ENCODE peak calls at places on chromosomes 16 and 17, in five cellular contexts. One of them, this sample, is unnamed.

GRCh38 chr17:66717680-66718079 is 117.2 kb upstream of the CACNG5 start:
- DNase-seq in fibroblast of the conjunctiva: no peak
- DNase-seq in activated CD8-positive, alpha-beta memory T cell treated with anti-CD3 and anti-CD28 coated beads for 4 hours: no peak
- DNase-seq in fibroblast of mammary gland: no peak
- DNase-seq in hepatocyte: peak
- DNase-seq in this sample: peak

GRCh38 chr16:68346892-68347480 is 36.2 kb downstream of the PRMT7 start:
- DNase-seq in hepatocyte: no peak
- DNase-seq in fibroblast of the conjunctiva: no peak
- DNase-seq in activated CD8-positive, alpha-beta memory T cell treated with anti-CD3 and anti-CD28 coated beads for 4 hours: no peak
- DNase-seq in fibroblast of mammary gland: no peak
- DNase-seq in this sample: no peak

GRCh38 chr17:29624586-29624985 is 1.9 kb upstream of the CORO6 start:
- DNase-seq in fibroblast of the conjunctiva: no peak
- DNase-seq in hepatocyte: no peak
- DNase-seq in activated CD8-positive, alpha-beta memory T cell treated with anti-CD3 and anti-CD28 coated beads for 4 hours: no peak
- DNase-seq in fibroblast of mammary gland: no peak
- DNase-seq in this sample: no peak

GRCh38 chr16:85252461-85252860 is 140.2 kb upstream of the CIBAR2 start:
- DNase-seq in activated CD8-positive, alpha-beta memory T cell treated with anti-CD3 and anti-CD28 coated beads for 4 hours: no peak
- DNase-seq in fibroblast of the conjunctiva: no peak
- DNase-seq in hepatocyte: no peak
- DNase-seq in fibroblast of mammary gland: no peak
- DNase-seq in this sample: no peak

GRCh38 chr17:51428668-51429486 is 168.5 kb downstream of the UTP18 start:
- DNase-seq in activated CD8-positive, alpha-beta memory T cell treated with anti-CD3 and anti-CD28 coated beads for 4 hours: no peak
- DNase-seq in hepatocyte: no peak
- DNase-seq in fibroblast of the conjunctiva: no peak
- DNase-seq in fibroblast of mammary gland: no peak
- DNase-seq in this sample: no peak

GRCh38 chr16:89395150-89396142 is 94.9 kb downstream of the ANKRD11 start:
- DNase-seq in hepatocyte: peak
- DNase-seq in fibroblast of mammary gland: peak
- DNase-seq in fibroblast of the conjunctiva: peak
- DNase-seq in activated CD8-positive, alpha-beta memory T cell treated with anti-CD3 and anti-CD28 coated beads for 4 hours: no peak
- DNase-seq in this sample: peak

GRCh38 chr16:84502581-84502980 is 1.9 kb downstream of the MEAK7 start:
- DNase-seq in fibroblast of the conjunctiva: no peak
- DNase-seq in activated CD8-positive, alpha-beta memory T cell treated with anti-CD3 and anti-CD28 coated beads for 4 hours: no peak
- DNase-seq in fibroblast of mammary gland: peak
- DNase-seq in hepatocyte: peak
- DNase-seq in this sample: peak

GRCh38 chr16:65945485-65945884 is 421.0 kb upstream of the CDH5 start:
- DNase-seq in activated CD8-positive, alpha-beta memory T cell treated with anti-CD3 and anti-CD28 coated beads for 4 hours: no peak
- DNase-seq in hepatocyte: no peak
- DNase-seq in fibroblast of mammary gland: no peak
- DNase-seq in fibroblast of the conjunctiva: no peak
- DNase-seq in this sample: no peak

GRCh38 chr17:81483862-81484194 is 28.8 kb downstream of the ACTG1 start:
- DNase-seq in fibroblast of the conjunctiva: no peak
- DNase-seq in activated CD8-positive, alpha-beta memory T cell treated with anti-CD3 and anti-CD28 coated beads for 4 hours: no peak
- DNase-seq in hepatocyte: no peak
- DNase-seq in fibroblast of mammary gland: no peak
- DNase-seq in this sample: no peak